ENCODE peak calls at places on chromosome 20, in six cellular contexts. V is HFF-Myc; G is activated CD8-positive, alpha-beta T cell treated with anti-CD3 and anti-CD28 coated beads for 36 hours; D is heart left ventricle; I is nephron progenitor cell; Y is cardiac muscle cell. A is an unnamed sample.

GRCh38 chr20:13356087-13356486 is 135.0 kb downstream of the ISM1 start:
- DNase-seq in Y (no peak), V (no peak), I (no peak), D (no peak), G (no peak), A (no peak)

GRCh38 chr20:43583982-43584432 is 6.7 kb upstream of the IFT52 start:
- DNase-seq in Y (peak; percentile 99), V (peak; percentile 51), D (peak; percentile 32), I (no peak), G (no peak), A (no peak)

GRCh38 chr20:52889225-52889624 is 82.9 kb upstream of the TSHZ2 start:
- DNase-seq in D (no peak), Y (peak; percentile 57), V (no peak), G (no peak), I (no peak), A (no peak)

GRCh38 chr20:57624124-57624523 is 3.9 kb upstream of the ZBP1 start:
- DNase-seq in D (no peak), Y (no peak), G (no peak), V (no peak), I (no peak), A (no peak)

GRCh38 chr20:62305765-62306431 is 3.1 kb downstream of the ADRM1 start:
- DNase-seq in D (no peak), G (no peak), Y (no peak), I (no peak), V (no peak), A (no peak)

GRCh38 chr20:20695250-20695816 is 17.1 kb downstream of the RALGAPA2 start:
- DNase-seq in Y (no peak), V (no peak), G (no peak), I (no peak), D (no peak), A (no peak)

GRCh38 chr20:1757072-1757471 is 99.5 kb upstream of the SIRPG start:
- DNase-seq in Y (peak; percentile 13), G (no peak), D (no peak), V (no peak), I (no peak), A (no peak)

GRCh38 chr20:24102290-24102689 is 113.7 kb upstream of the GGTLC1 start:
- DNase-seq in D (no peak), Y (no peak), G (peak; percentile 53), I (no peak), V (no peak), A (no peak)

GRCh38 chr20:22984611-22985010 is 50.5 kb upstream of the SSTR4 start:
- DNase-seq in D (peak; percentile 37), Y (no peak), V (no peak), I (no peak), G (no peak), A (no peak)

GRCh38 chr20:56373942-56374341 is 15.2 kb downstream of the FAM210B start:
- DNase-seq in V (peak; percentile 73), G (peak; percentile 11), I (no peak), Y (peak; percentile 97), D (no peak), A (no peak)

GRCh38 chr20:53918949-53919361 is 151.4 kb downstream of the BCAS1 start:
- DNase-seq in D (no peak), I (peak; percentile 53), Y (no peak), V (no peak), G (no peak), A (no peak)

GRCh38 chr20:13262701-13263335 is 41.7 kb downstream of the ISM1 start:
- DNase-seq in I (peak; percentile 5), Y (no peak), D (no peak), G (no peak), V (no peak), A (no peak)

GRCh38 chr20:53660078-53660909 is 66.7 kb upstream of the ZNF217 start:
- DNase-seq in Y (peak; percentile 48), V (no peak), D (peak; percentile 24), G (peak; percentile 75), I (no peak), A (no peak)

GRCh38 chr20:23340524-23340923 is 10.1 kb upstream of the NXT1 start:
- DNase-seq in Y (peak; percentile 80), G (peak; percentile 64), I (peak; percentile 61), D (peak; percentile 60), V (no peak), A (no peak)

GRCh38 chr20:47502801-47503239 is 1.1 kb downstream of the NCOA3 start:
- DNase-seq in G (peak; percentile 39), Y (peak; percentile 49), V (no peak), I (no peak), D (no peak), A (no peak)

GRCh38 chr20:26163890-26164289 is 467.2 kb upstream of the ZNF337 start:
- DNase-seq in I (no peak), Y (peak; percentile 85), G (no peak), D (no peak), V (peak; percentile 4), A (no peak)

GRCh38 chr20:49712918-49713778 is 530 bp downstream of the B4GALT5 start:
- DNase-seq in I (no peak), G (peak; percentile 33), V (no peak), D (peak; percentile 39), Y (no peak), A (no peak)

GRCh38 chr20:49811825-49812462 is 684 bp upstream of the SLC9A8 start:
- DNase-seq in D (no peak), Y (peak; percentile 67), G (no peak), V (peak; percentile 21), I (no peak), A (no peak)

GRCh38 chr20:38581830-38582358 is 897 bp downstream of the ADIG start:
- DNase-seq in G (no peak), V (no peak), I (no peak), Y (no peak), D (no peak), A (no peak)

GRCh38 chr20:38583306-38583705 is 2.3 kb downstream of the ADIG start:
- DNase-seq in G (no peak), V (no peak), D (no peak), Y (no peak), I (no peak), A (no peak)

GRCh38 chr20:38588303-38588702 is 7.3 kb downstream of the ADIG start:
- DNase-seq in Y (no peak), G (no peak), I (no peak), V (no peak), D (no peak), A (no peak)

GRCh38 chr20:38586181-38586525 is 5.2 kb downstream of the ADIG start:
- DNase-seq in Y (no peak), V (no peak), G (no peak), D (no peak), I (no peak), A (no peak)

DNA sequence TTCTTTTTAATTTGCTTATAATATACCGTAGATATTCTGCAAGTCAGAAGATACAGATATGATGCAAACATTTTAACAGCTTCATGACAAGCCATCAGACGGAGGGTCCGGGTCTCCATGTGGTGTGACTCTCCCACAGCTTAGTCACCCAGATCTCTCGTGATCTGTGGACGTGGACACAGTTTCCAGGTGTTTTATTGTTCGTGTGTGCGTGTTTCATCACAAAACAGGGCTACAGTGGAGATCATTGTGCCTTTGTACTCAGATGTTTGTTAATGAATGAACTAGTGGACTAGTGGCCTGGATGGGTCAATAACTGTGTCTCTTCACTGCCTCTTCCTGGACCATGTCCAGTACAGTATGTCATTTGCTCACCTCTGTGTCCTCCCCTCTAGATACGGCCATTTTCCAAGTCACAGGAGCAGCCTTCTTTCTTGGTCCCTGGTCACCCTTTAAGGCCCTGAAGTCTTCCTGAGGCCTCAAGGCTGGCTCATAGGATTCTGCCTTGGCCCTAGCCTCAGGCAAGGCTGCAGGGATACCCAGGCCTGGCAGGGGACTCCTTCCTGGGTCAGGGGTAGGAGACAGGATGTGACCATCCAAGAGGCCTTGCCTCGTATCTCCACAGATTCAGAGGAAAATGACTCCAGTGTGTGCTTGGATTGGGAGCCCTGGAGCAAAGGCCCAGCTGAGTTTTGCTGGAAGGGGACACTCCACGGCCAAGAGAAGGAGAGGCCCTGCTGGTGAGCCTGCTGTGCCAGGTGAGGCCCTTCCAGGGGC is 4.6 kb downstream of the ADIG start:
- DNase-seq in G (no peak), Y (no peak), V (no peak), I (no peak), D (no peak), A (no peak)
- TF ChIP-seq CTCF in G (no peak), Y (no peak), V (no peak), I (no peak), D (no peak), A (no peak)

DNA sequence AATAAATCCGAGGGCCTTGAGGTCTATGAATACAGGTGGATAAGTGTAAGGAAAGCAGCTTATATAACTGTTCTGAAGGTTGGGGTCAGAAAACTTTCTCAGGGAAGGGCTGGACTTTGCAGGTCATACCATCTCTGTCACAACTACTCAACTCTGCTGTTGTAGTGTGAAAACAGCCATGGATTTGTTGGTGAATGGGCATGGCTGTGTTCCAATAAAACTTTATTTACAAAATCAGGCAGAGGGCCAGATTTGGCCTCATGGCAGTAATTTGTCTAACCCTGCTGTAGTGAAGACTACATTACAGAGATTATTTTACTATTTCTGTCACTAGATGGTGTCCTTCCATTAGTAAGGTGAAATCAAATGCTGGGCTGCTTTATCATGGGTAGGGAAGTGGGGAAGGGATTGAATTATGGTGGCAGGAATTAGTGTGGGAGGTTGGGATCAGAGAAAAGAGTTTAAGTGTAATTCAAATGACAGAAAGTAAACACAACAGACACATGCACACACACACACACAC is 409.6 kb upstream of the CHD6 start:
- DNase-seq in D (no peak), Y (no peak), G (no peak), V (no peak), I (no peak), A (no peak)
- TF ChIP-seq CTCF in D (no peak), Y (no peak), G (no peak), V (no peak), I (no peak), A (no peak)

GRCh38 chr20:31605902-31606677 is 1.0 kb downstream of the ID1 start:
- DNase-seq in Y (peak; percentile 39), I (peak; percentile 45), V (no peak), G (no peak), D (no peak), A (peak; percentile 53)
- TF ChIP-seq CTCF in Y (no peak), I (no peak), V (no peak), G (no peak), D (no peak), A (no peak)

GRCh38 chr20:45235995-45236394 is 14.8 kb downstream of the SEMG2 start:
- DNase-seq in D (no peak), G (peak; percentile 18), V (no peak), I (no peak), Y (no peak), A (no peak)
- TF ChIP-seq CTCF in D (no peak), G (peak; percentile 30), V (peak; percentile 71), I (no peak), Y (peak; percentile 52), A (no peak)

DNA sequence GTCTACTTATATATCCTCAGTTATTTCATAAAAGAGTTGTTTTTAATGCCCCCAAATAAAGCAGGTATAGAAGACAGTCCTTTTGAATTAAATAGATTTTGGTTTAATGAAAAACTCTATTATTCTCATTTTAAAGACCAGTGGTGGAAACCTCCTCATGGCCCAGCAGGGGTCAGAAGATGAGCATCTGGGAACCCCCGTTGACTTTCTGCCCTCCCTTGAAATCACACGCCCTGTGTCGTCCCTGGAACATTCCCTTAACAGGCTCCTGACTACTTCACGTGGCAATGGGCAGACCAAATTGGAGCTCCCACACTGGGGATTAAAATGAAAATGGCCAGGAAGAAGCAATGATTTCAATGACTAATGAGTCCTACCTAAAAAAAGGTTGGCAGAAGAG is 220.9 kb downstream of the KIF16B start:
- DNase-seq in V (no peak), G (no peak), Y (no peak), D (no peak), I (no peak), A (no peak)
- TF ChIP-seq CTCF in V (no peak), G (no peak), Y (no peak), D (no peak), I (no peak), A (no peak)

A was measured in GM20000.